ENCODE peak calls at places on chromosome 2, in eight cellular contexts. F is tibial artery, Y is brain microvascular endothelial cell, C is foreskin fibroblast, T is lower lobe of right lung, Z is stomach, N is dorsolateral prefrontal cortex, X is ovary. G is an unnamed sample.

GRCh38 chr2:16570516-16570915 is 95.1 kb downstream of the CYRIA start:
- DNase-seq in N (no peak), Y (no peak), T (no peak), X (no peak), C (no peak), F (no peak), Z (no peak), G (no peak)

GRCh38 chr2:12556762-12557161 is 160.0 kb upstream of the TRIB2 start:
- DNase-seq in F (no peak), C (peak; percentile 62), X (no peak), Y (peak; percentile 77), Z (no peak), N (no peak), T (no peak), G (no peak)

GRCh38 chr2:49306925-49307324 is 152.6 kb upstream of the FSHR start:
- DNase-seq in T (no peak), C (no peak), Y (no peak), F (no peak), Z (no peak), X (no peak), N (no peak), G (peak; percentile 32)

GRCh38 chr2:199485732-199486335 is 28.1 kb upstream of the SATB2 start:
- DNase-seq in N (peak; percentile 71), C (peak; percentile 70), F (peak; percentile 34), Y (peak; percentile 56), X (no peak), Z (peak; percentile 59), T (peak; percentile 49), G (no peak)

GRCh38 chr2:144570566-144570965 is 50.6 kb upstream of the ZEB2 start:
- DNase-seq in T (no peak), F (no peak), X (no peak), Y (no peak), Z (no peak), N (no peak), C (no peak), G (no peak)

GRCh38 chr2:199148076-199148845 is 309.5 kb downstream of the SATB2 start:
- DNase-seq in Y (no peak), T (no peak), N (no peak), C (peak; percentile 63), F (no peak), X (no peak), Z (no peak), G (peak; percentile 83)

GRCh38 chr2:119337749-119338148 is 28.9 kb downstream of the C2orf76 start:
- DNase-seq in C (no peak), F (no peak), X (no peak), N (no peak), Y (no peak), Z (no peak), T (no peak), G (no peak)

GRCh38 chr2:162382283-162382682 is 38.4 kb downstream of the GCA start:
- DNase-seq in X (no peak), C (no peak), Y (peak; percentile 37), N (no peak), Z (no peak), F (no peak), T (no peak), G (no peak)

GRCh38 chr2:168607992-168608391 is 151.9 kb downstream of the CERS6 start:
- DNase-seq in F (no peak), T (no peak), Z (no peak), X (no peak), Y (peak; percentile 10), C (peak; percentile 49), N (no peak), G (no peak)

GRCh38 chr2:153770359-153770991 is 101.2 kb upstream of the GALNT13 start:
- DNase-seq in F (no peak), C (no peak), Y (no peak), Z (no peak), X (no peak), T (no peak), N (no peak), G (no peak)

GRCh38 chr2:110639972-110640371 is 37.9 kb downstream of the BUB1 start:
- DNase-seq in T (no peak), Z (no peak), X (no peak), Y (no peak), C (no peak), F (no peak), N (no peak), G (no peak)

GRCh38 chr2:795245-796041 is 118.2 kb upstream of the TMEM18 start:
- DNase-seq in Y (no peak), Z (no peak), N (no peak), T (no peak), X (peak; percentile 53), C (no peak), F (no peak), G (no peak)

GRCh38 chr2:237092506-237092905 is 6.8 kb downstream of the COPS8 start:
- DNase-seq in X (no peak), Z (no peak), F (no peak), N (no peak), T (no peak), Y (no peak), C (no peak), G (no peak)

GRCh38 chr2:237096201-237096600 is 10.5 kb downstream of the COPS8 start:
- DNase-seq in C (no peak), Z (no peak), F (no peak), X (no peak), T (no peak), Y (no peak), N (no peak), G (no peak)

GRCh38 chr2:237090906-237091305 is 5.2 kb downstream of the COPS8 start:
- DNase-seq in X (no peak), Z (no peak), T (no peak), Y (no peak), N (no peak), F (no peak), C (peak; percentile 25), G (no peak)

GRCh38 chr2:237091779-237092436 is 6.2 kb downstream of the COPS8 start:
- DNase-seq in T (no peak), Y (peak; percentile 27), F (no peak), X (no peak), C (peak; percentile 79), N (no peak), Z (no peak), G (peak; percentile 23)

GRCh38 chr2:237092920-237093781 is 7.5 kb downstream of the COPS8 start:
- DNase-seq in T (no peak), C (peak; percentile 91), Y (peak; percentile 60), N (no peak), X (peak; percentile 60), F (peak; percentile 47), Z (no peak), G (no peak)
- TF ChIP-seq CTCF in T (no peak), C (peak; percentile 59), Y (peak; percentile 75), N (peak; percentile 40), X (peak; percentile 47), F (peak; percentile 55), Z (peak; percentile 11), G (peak; percentile 51)

DNA sequence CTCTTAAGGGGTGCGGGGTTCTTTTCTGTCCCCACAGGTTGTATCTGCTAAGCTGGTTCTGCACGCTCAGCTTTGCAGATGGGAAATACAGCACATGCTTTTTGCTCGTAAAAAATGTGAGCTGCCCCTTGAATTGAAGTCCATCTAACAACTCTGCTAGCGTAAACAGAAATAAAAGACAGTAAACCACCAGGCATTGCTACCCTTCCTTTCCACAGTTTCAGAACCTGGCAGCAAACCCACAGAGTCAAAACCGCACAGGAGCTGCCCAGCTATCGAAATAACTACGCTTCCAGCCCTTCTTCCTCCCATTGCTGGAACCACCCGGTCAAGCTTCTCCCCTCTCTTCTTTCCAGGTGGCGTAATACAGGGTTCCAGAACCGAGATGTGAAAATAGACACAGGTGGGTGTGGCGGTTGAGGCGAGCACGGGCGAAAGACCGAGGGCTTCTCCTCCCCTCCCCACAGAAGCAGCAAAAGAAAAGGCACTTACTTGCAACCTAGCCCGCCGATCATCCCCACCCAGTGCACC is 474 bp downstream of the SCN9A start:
- DNase-seq in Z (no peak), C (peak; percentile 47), Y (no peak), F (no peak), X (no peak), N (no peak), T (no peak), G (no peak)
- H3K4me3 ChIP-seq in Z (peak overlapping the region; percentile 70), C (peak overlapping the region; percentile 76), Y (peak overlapping the region; percentile 71), F (peak overlapping the region; percentile 53), X (peak overlapping the region; percentile 54), N (peak overlapping the region; percentile 71), T (peak overlapping the region; percentile 68), G (peak overlapping the region; percentile 69)

DNA sequence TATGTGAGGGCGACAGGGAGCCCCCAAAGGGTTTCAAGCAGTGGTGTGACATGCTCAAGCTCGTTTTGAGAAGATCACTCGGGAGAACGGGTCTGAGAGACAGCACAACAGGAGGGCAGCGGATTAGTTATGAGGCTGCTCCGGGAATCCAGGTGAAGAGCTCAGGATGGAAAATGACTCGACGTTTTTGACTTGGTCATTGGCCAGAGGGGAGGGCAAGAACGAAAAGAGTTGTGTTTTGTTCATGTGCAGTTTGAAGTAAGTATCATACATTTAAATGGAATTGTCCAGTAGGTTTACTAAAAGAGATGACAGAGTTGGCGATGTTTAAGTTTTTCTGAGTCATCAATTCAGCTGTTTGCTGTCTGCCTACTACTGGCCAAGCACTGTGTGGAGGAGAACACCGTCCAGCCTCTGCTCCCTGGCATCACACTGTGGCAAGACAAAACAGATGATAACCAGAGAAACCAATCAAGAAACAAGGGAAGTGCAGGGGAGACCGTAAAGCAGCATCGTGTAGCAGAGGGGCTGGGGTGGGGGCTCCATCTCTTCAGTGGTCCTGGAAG is 25.3 kb upstream of the ANXA4 start:
- DNase-seq in Z (no peak), X (no peak), Y (no peak), C (peak; percentile 64), N (no peak), F (no peak), T (no peak), G (no peak)
- TF ChIP-seq CTCF in Z (no peak), X (no peak), Y (no peak), C (no peak), N (no peak), F (no peak), T (no peak), G (no peak)

DNA sequence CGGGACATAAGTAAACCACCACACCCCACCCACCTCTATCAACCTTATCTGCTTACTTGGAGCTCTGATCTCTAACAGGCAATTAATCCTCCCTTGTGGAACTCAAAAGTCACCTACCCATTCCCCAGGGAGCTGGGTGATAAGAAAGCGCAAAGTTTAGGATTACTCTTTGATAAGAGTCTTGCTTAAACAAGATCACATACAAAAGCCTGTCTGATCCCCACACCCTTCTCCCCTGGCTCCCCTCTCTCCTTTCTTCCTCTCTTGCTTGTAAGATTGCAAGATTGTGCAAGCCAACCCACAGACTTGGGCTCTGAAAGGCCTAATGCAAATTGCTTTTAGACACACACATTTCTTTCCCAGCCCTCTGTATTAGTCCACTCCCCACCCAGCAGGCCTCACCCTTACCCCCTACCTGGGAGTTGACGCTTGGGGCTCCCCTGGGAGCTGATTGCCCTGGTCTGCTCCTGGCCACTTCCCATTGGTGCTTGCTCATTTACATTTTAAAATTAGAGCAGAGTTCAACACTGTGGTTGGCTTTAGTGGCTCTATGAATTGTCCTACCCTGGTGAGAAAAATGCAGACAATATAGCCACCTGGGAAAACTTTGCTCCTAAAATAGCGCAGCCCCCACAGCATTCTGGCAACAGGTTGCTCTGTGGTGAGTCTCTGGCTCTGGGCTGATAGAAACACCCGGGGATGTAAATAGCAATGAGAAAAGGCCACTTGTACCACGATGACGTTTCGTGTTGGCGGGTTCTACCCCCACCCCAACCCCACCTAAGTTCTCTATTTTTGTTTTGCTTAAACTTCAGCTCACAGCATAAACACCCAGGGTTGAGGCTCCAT is 92.8 kb upstream of the MSH2 start:
- DNase-seq in X (no peak), Y (no peak), T (peak; percentile 39), Z (peak; percentile 48), N (peak; percentile 68), F (no peak), C (peak; percentile 48), G (no peak)
- H3K4me3 ChIP-seq in X (no peak overlapping the region), Y (no peak overlapping the region), T (no peak overlapping the region), Z (no peak overlapping the region), N (peak overlapping the region; percentile 48), F (no peak overlapping the region), C (no peak overlapping the region), G (no peak overlapping the region)

G was measured in epithelial cell of proximal tubule.